ENCODE peak calls at places on chromosome 2, in ten cellular contexts. A is endothelial cell, K is cardiac muscle cell, H is A549, E is fibroblast of the aortic adventitia, W is adrenal gland, I is GM20000, J is OCI-LY7, B is IMR-90, T is pancreas. N is an unnamed sample.

GRCh38 chr2:240919161-240919781 is 13.1 kb downstream of the CROCC2 start:
- DNase-seq in H (no peak), T (peak), A (no peak), E (no peak), I (no peak), B (no peak), J (no peak), K (no peak), W (peak), N (no peak)

GRCh38 chr2:26268184-26268583 is 23.4 kb downstream of the HADHB start:
- DNase-seq in I (no peak), B (peak), T (no peak), A (no peak), W (no peak), K (peak), J (no peak), H (no peak), E (peak), N (no peak)

GRCh38 chr2:156481295-156481694 is 45.1 kb downstream of the GPD2 start:
- DNase-seq in K (no peak), W (no peak), T (no peak), J (no peak), I (no peak), A (no peak), H (no peak), B (peak), E (peak), N (no peak)

GRCh38 chr2:189555243-189555642 is 25.3 kb downstream of the SLC40A1 start:
- DNase-seq in J (no peak), E (peak), K (no peak), I (no peak), H (no peak), W (peak), T (no peak), B (peak), A (no peak), N (no peak)

GRCh38 chr2:73285162-73285739 is 973 bp upstream of the FBXO41 start:
- DNase-seq in W (no peak), K (no peak), B (no peak), I (peak), T (no peak), J (peak), H (no peak), E (no peak), A (no peak), N (no peak)

GRCh38 chr2:216155954-216156353 is 46.8 kb downstream of the XRCC5 start:
- DNase-seq in E (no peak), H (no peak), B (peak), J (no peak), K (no peak), I (no peak), A (no peak), T (no peak), W (no peak), N (no peak)

GRCh38 chr2:82120648-82121047 is 1816.1 kb upstream of the LRRTM1 start:
- DNase-seq in B (no peak), T (no peak), K (no peak), H (no peak), J (no peak), I (no peak), E (no peak), W (no peak), A (no peak), N (no peak)

GRCh38 chr2:129481306-129482219 is 497.9 kb upstream of the RAB6C start:
- DNase-seq in I (no peak), E (no peak), W (no peak), A (no peak), J (no peak), H (no peak), K (no peak), T (no peak), B (no peak), N (no peak)

GRCh38 chr2:119255760-119256573 is 32.3 kb downstream of the STEAP3 start:
- DNase-seq in H (peak), I (no peak), T (no peak), E (peak), W (no peak), B (peak), K (no peak), J (no peak), A (peak), N (peak)

GRCh38 chr2:105747997-105748396 is 3.3 kb downstream of the NCK2 start:
- DNase-seq in I (no peak), H (no peak), T (no peak), J (no peak), K (no peak), A (no peak), E (no peak), B (peak), W (peak), N (no peak)

GRCh38 chr2:236803621-236804020 is 234.0 kb downstream of the ACKR3 start:
- DNase-seq in I (no peak), W (no peak), T (no peak), K (no peak), E (no peak), H (no peak), A (no peak), J (no peak), B (no peak), N (no peak)

GRCh38 chr2:123808243-123808642 is 216.8 kb upstream of the CNTNAP5 start:
- DNase-seq in A (peak), H (no peak), I (no peak), K (no peak), B (no peak), J (no peak), E (no peak), T (no peak), W (no peak), N (no peak)

GRCh38 chr2:55511508-55512124 is 7.9 kb upstream of the CFAP36 start:
- DNase-seq in H (peak), A (peak), T (no peak), J (peak), E (peak), K (peak), I (no peak), W (no peak), B (peak), N (peak)

GRCh38 chr2:29606105-29606871 is 315.1 kb downstream of the ALK start:
- DNase-seq in H (no peak), A (no peak), I (no peak), B (peak), W (no peak), K (no peak), E (peak), T (no peak), J (no peak), N (peak)

GRCh38 chr2:45691600-45691999 is 40.1 kb downstream of the PRKCE start:
- DNase-seq in E (no peak), W (no peak), B (no peak), K (no peak), J (peak), H (no peak), A (no peak), I (peak), T (peak), N (no peak)

GRCh38 chr2:176902454-176902853 is 310.1 kb upstream of the HNRNPA3 start:
- DNase-seq in H (no peak), W (no peak), E (no peak), A (no peak), I (no peak), K (no peak), T (no peak), B (no peak), J (no peak), N (no peak)

GRCh38 chr2:47569658-47570398 is 166.9 kb downstream of the MSH2 start:
- DNase-seq in B (peak), A (peak), E (no peak), T (no peak), H (no peak), J (no peak), W (no peak), K (peak), I (peak), N (no peak)

DNA sequence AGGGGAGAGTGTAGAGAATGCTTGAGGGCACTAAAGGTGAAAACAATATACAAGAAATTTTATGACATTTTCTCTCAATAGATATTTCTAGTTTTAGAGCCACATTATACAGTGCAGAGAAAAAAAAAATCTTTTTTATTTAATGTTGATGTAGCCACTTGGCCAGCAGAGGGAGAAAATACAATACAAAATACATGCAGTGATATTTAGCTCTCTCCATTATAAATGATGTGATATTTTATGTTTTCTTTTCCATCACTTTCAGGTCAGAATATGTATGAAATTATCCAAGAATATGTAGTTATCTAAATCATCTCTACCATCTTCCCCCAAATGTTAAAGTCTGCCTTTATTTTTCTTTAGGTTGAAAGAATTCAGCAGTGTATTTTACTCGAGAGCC is 533.6 kb upstream of the FSHR start:
- DNase-seq in H (no peak), E (no peak), W (no peak), B (no peak), T (no peak), I (no peak), K (peak), A (no peak), J (peak), N (no peak)
- TF ChIP-seq CTCF in H (peak), E (no peak), W (peak), B (peak), T (peak), I (no peak), K (peak), A (peak), J (peak), N (peak)

GRCh38 chr2:182649316-182649715 is 66.7 kb upstream of the DNAJC10 start:
- DNase-seq in I (peak), B (peak), A (peak), W (no peak), T (no peak), E (peak), K (peak), H (peak), J (peak), N (peak)
- TF ChIP-seq CTCF in I (peak), B (peak), A (peak), W (peak), T (no peak), E (peak), K (peak), H (peak), J (peak), N (peak)

DNA sequence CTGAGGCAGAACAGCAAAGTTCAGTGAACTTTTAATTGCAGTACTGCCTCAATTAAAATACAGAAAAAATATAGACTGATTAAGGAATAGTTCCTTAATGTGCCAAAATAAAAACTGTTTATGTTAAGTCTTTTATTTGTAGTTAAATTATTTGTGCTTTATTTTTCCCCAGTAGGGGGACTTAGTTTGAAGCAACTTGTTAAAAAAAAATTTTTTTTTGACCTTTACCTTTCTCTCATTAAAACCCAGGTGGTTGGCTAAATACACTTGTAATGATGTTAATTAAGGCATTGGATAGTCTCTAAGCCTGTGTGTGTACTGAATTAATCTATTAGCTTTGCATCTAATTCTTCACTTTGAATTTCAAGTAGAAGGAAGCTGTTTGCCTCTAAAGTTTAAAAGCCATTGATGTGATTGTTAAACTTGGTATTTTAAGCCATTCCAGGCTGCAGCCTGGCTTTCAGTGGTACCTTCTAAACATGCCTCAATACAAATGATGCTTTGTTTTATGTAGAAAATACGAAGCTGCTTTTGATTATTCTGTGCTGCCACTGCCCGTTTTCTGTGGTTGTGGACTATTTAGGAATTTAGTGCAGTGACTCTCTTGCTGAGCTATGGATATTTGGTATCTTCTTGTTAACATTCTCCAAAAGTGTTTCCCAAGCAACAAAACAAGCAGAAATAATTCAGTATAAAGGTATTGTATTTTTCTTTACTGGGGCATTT is 102.9 kb downstream of the TANC1 start:
- DNase-seq in E (peak), W (no peak), I (no peak), T (no peak), J (no peak), B (peak), K (no peak), A (no peak), H (no peak), N (no peak)
- TF ChIP-seq CTCF in E (no peak), W (peak), I (no peak), T (no peak), J (peak), B (no peak), K (peak), A (peak), H (no peak), N (no peak)

GRCh38 chr2:19664651-19665050 is 237.1 kb downstream of the TTC32 start:
- DNase-seq in B (no peak), I (no peak), J (no peak), A (no peak), W (no peak), K (no peak), H (no peak), T (no peak), E (peak), N (no peak)

GRCh38 chr2:19669605-19670004 is 232.2 kb downstream of the TTC32 start:
- DNase-seq in T (no peak), H (no peak), E (no peak), J (no peak), W (no peak), A (no peak), K (no peak), I (no peak), B (no peak), N (no peak)

GRCh38 chr2:19667536-19667949 is 234.2 kb downstream of the TTC32 start:
- DNase-seq in W (no peak), K (no peak), J (no peak), B (no peak), T (no peak), A (no peak), E (no peak), H (no peak), I (no peak), N (no peak)

GRCh38 chr2:19669126-19669525 is 232.7 kb downstream of the TTC32 start:
- DNase-seq in J (no peak), W (no peak), K (no peak), B (no peak), A (no peak), E (no peak), T (no peak), H (no peak), I (no peak), N (no peak)

DNA sequence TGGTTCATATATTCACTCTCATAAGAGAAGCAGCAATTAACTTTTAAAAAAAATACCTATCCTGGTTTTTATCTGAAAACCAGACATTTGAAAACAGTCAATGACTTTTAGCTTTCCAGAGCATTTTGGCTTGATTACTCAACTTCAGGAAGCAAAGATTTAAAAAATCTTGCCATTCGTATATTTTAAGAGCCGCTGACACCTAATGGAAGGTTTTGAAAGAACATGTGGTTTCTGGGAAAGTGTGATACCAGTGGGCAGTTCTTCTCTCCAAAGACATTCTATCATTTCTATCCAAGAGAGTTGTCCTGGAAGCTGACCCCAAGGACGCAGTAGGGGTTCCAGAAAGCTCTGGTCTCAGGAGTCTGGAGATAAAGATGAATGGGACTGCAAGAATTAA is 234.7 kb downstream of the TTC32 start:
- DNase-seq in H (peak), K (no peak), J (no peak), T (no peak), A (no peak), W (no peak), B (peak), I (no peak), E (peak), N (peak)
- TF ChIP-seq CTCF in H (peak), K (peak), J (peak), T (no peak), A (no peak), W (no peak), B (peak), I (no peak), E (peak), N (peak)